ENCODE peak calls at places on chromosomes 4 and X, in seven cellular contexts. N, I, D, Z, C, W and T are unnamed samples.

GRCh38 chr4:157983300-157983699 is 189.5 kb downstream of the GASK1B start:
- DNase-seq in N (no peak), I (no peak), D (no peak), Z (no peak), C (no peak), W (no peak), T (no peak)

GRCh38 chr4:77950204-77950603 is 87.6 kb downstream of the MRPL1 start:
- DNase-seq in N (no peak), I (no peak), D (no peak), Z (no peak), C (no peak), W (no peak), T (no peak)

GRCh38 chr4:141099326-141099725 is 33.9 kb downstream of the RNF150 start:
- DNase-seq in N (peak; percentile 51), I (no peak), D (no peak), Z (no peak), C (peak; percentile 28), W (no peak), T (no peak)

GRCh38 chr4:173192375-173193162 is 24.0 kb downstream of the GALNT7 start:
- DNase-seq in N (no peak), I (no peak), D (no peak), Z (no peak), C (no peak), W (no peak), T (no peak)

GRCh38 chr4:21848001-21848400 is 100.6 kb downstream of the KCNIP4 start:
- DNase-seq in N (no peak), I (no peak), D (no peak), Z (no peak), C (peak; percentile 8), W (no peak), T (no peak)

GRCh38 chrX:9995855-9996339 is 28.7 kb downstream of the CLDN34 start:
- DNase-seq in N (peak; percentile 79), I (peak; percentile 72), D (peak; percentile 86), Z (peak; percentile 7), C (peak; percentile 83), W (peak; percentile 83), T (peak; percentile 48)

GRCh38 chrX:22800806-22801205 is 199.0 kb upstream of the DDX53 start:
- DNase-seq in N (no peak), I (no peak), D (no peak), Z (no peak), C (peak; percentile 5), W (no peak), T (no peak)

GRCh38 chr4:110543577-110543976 is 67.6 kb downstream of the ENPEP start:
- DNase-seq in N (no peak), I (no peak), D (no peak), Z (no peak), C (no peak), W (no peak), T (no peak)

GRCh38 chrX:150880808-150881165 is 17.7 kb downstream of the CD99L2 start:
- DNase-seq in N (no peak), I (no peak), D (no peak), Z (no peak), C (no peak), W (no peak), T (no peak)

GRCh38 chr4:52604215-52604614 is 54.9 kb downstream of the USP46 start:
- DNase-seq in N (no peak), I (no peak), D (no peak), Z (no peak), C (no peak), W (no peak), T (no peak)

GRCh38 chrX:38882894-38883620 is 81.8 kb downstream of the MID1IP1 start:
- DNase-seq in N (peak; percentile 90), I (no peak), D (no peak), Z (no peak), C (no peak), W (no peak), T (no peak)

GRCh38 chrX:81259714-81260395 is 58.0 kb downstream of the SH3BGRL start:
- DNase-seq in N (peak; percentile 20), I (no peak), D (no peak), Z (no peak), C (peak; percentile 33), W (no peak), T (no peak)

GRCh38 chr4:70895846-70896435 is 6.2 kb upstream of the MOB1B start:
- DNase-seq in N (no peak), I (no peak), D (no peak), Z (no peak), C (peak; percentile 59), W (no peak), T (peak; percentile 26)

GRCh38 chrX:54479471-54480122 is 16.4 kb downstream of the FGD1 start:
- DNase-seq in N (no peak), I (no peak), D (no peak), Z (no peak), C (peak; percentile 25), W (no peak), T (no peak)

GRCh38 chrX:34624416-34624815 is 32.7 kb downstream of the TMEM47 start:
- DNase-seq in N (peak; percentile 15), I (no peak), D (no peak), Z (no peak), C (no peak), W (no peak), T (no peak)

GRCh38 chr4:158051401-158052235 is 121.2 kb downstream of the GASK1B start:
- DNase-seq in N (peak; percentile 94), I (no peak), D (no peak), Z (no peak), C (peak; percentile 96), W (no peak), T (no peak)

GRCh38 chr4:184684491-184685189 is 35.1 kb downstream of the PRIMPOL start:
- DNase-seq in N (peak; percentile 17), I (no peak), D (no peak), Z (no peak), C (peak; percentile 53), W (no peak), T (no peak)

GRCh38 chr4:125070869-125071268 is 243.9 kb upstream of the FAT4 start:
- DNase-seq in N (no peak), I (no peak), D (no peak), Z (no peak), C (no peak), W (no peak), T (no peak)

GRCh38 chr4:140609548-140610425 is 41.0 kb upstream of the UCP1 start:
- DNase-seq in N (peak; percentile 55), I (no peak), D (no peak), Z (peak; percentile 68), C (peak; percentile 67), W (no peak), T (peak; percentile 76)

GRCh38 chrX:129925305-129926092 is 19.5 kb downstream of the UTP14A start:
- DNase-seq in N (peak; percentile 81), I (peak; percentile 63), D (peak; percentile 75), Z (no peak), C (peak; percentile 91), W (peak; percentile 69), T (peak; percentile 50)

GRCh38 chrX:106599411-106599810 is 12.4 kb upstream of the RADX start:
- DNase-seq in N (no peak), I (no peak), D (no peak), Z (no peak), C (no peak), W (no peak), T (no peak)

GRCh38 chr4:127844605-127845116 is 36.0 kb upstream of the PLK4 start:
- DNase-seq in N (peak; percentile 12), I (no peak), D (no peak), Z (no peak), C (no peak), W (no peak), T (no peak)

GRCh38 chrX:124045109-124045508 is 83.6 kb downstream of the STAG2 start:
- DNase-seq in N (peak; percentile 10), I (no peak), D (no peak), Z (no peak), C (peak; percentile 23), W (no peak), T (no peak)

GRCh38 chr4:27181672-27182071 is 321.0 kb downstream of the STIM2 start:
- DNase-seq in N (no peak), I (no peak), D (no peak), Z (no peak), C (no peak), W (no peak), T (no peak)

GRCh38 chr4:91837608-91838029 is 466.1 kb upstream of the GRID2 start:
- DNase-seq in N (no peak), I (no peak), D (no peak), Z (no peak), C (peak; percentile 66), W (no peak), T (no peak)

GRCh38 chr4:113384600-113384999 is 335.1 kb downstream of the ANK2 start:
- DNase-seq in N (peak; percentile 81), I (no peak), D (no peak), Z (no peak), C (peak; percentile 30), W (no peak), T (no peak)

GRCh38 chr4:151173751-151174325 is 74.4 kb downstream of the RPS3A start:
- DNase-seq in N (peak; percentile 16), I (no peak), D (peak; percentile 36), Z (no peak), C (peak; percentile 85), W (no peak), T (no peak)